ENCODE peak calls at places on chromosomes 1 and 21, in eight cellular contexts. J is hepatocyte, S is mammary epithelial cell, O is PC-3, B is epithelial cell of esophagus, A is H7, G is cardiac fibroblast, U is Peyer's patch. W is an unnamed sample.

GRCh38 chr1:228930479-228930957 is 195.2 kb downstream of the RHOU start:
- DNase-seq in A (no peak), U (no peak), O (no peak), J (peak; percentile 77), G (peak; percentile 62), S (no peak), B (no peak), W (no peak)

GRCh38 chr1:2091611-2092604 is 41.7 kb downstream of the PRKCZ start:
- DNase-seq in O (no peak), S (no peak), U (peak; percentile 89), J (peak; percentile 34), A (peak; percentile 94), G (peak; percentile 22), B (no peak), W (peak; percentile 66)

GRCh38 chr1:228337711-228338520 is 68.7 kb downstream of the TRIM11 start:
- DNase-seq in U (no peak), B (no peak), O (no peak), G (no peak), J (no peak), A (no peak), S (no peak), W (no peak)

GRCh38 chr1:93847811-93848288 is 31.2 kb downstream of the DNTTIP2 start:
- DNase-seq in U (peak; percentile 79), O (peak; percentile 66), B (peak; percentile 68), G (peak; percentile 65), S (peak; percentile 71), J (peak; percentile 77), A (peak; percentile 80), W (peak; percentile 38)

GRCh38 chr1:149844096-149844495 is 55.3 kb upstream of the BOLA1 start:
- DNase-seq in A (no peak), S (peak; percentile 66), O (peak; percentile 84), G (no peak), U (no peak), J (peak; percentile 20), B (peak; percentile 82), W (no peak)

GRCh38 chr1:55703726-55704363 is 488.7 kb upstream of the USP24 start:
- DNase-seq in U (no peak), O (no peak), G (no peak), A (no peak), B (no peak), J (no peak), S (no peak), W (no peak)

GRCh38 chr1:59718064-59718988 is 96.4 kb upstream of the HOOK1 start:
- DNase-seq in G (no peak), S (peak; percentile 23), J (peak; percentile 43), B (peak; percentile 11), A (peak; percentile 13), U (no peak), O (peak; percentile 75), W (no peak)

GRCh38 chr1:40856656-40857302 is 5.4 kb downstream of the CITED4 start:
- DNase-seq in B (no peak), U (no peak), G (no peak), J (no peak), O (no peak), A (no peak), S (no peak), W (no peak)

DNA sequence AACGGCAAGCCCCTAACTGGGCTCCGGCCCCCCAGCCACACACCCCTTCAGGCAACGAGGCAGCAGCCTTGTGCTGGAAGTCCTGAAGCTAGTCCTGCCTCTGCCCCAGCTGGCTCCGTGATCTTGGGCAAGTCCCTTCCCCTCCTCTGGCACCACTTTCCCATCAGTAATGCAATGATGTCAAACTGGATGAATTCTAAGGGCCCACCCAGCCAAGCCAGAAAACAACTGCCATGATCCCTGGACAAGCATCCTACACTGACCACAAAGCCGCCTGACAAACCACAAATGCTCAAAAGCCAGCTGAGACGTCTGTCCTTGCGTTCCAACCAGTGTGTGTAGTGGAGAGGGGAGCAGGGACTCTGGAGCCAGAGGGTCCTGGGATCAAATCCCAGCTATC is 26.8 kb downstream of the IFFO2 start:
- DNase-seq in A (no peak), S (no peak), J (no peak), G (peak; percentile 73), U (no peak), O (no peak), B (no peak), W (no peak)
- H3K4me3 ChIP-seq in A (no peak overlapping the region), S (no peak overlapping the region), J (no peak overlapping the region), G (no peak overlapping the region), U (no peak overlapping the region), O (no peak overlapping the region), B (no peak overlapping the region), W (no peak overlapping the region)

GRCh38 chr1:100390507-100390906 is 38.2 kb downstream of the CDC14A start:
- DNase-seq in B (no peak), O (no peak), J (no peak), S (no peak), U (no peak), A (no peak), G (no peak), W (no peak)
- H3K4me3 ChIP-seq in B (no peak overlapping the region), O (no peak overlapping the region), J (no peak overlapping the region), S (no peak overlapping the region), U (no peak overlapping the region), A (no peak overlapping the region), G (no peak overlapping the region), W (no peak overlapping the region)

GRCh38 chr21:38494254-38494648 is 4.0 kb downstream of the ERG start:
- DNase-seq in S (no peak), J (no peak), O (no peak), G (no peak), A (no peak), B (no peak), U (no peak), W (no peak)
- H3K4me3 ChIP-seq in S (no peak overlapping the region), J (no peak overlapping the region), O (no peak overlapping the region), G (no peak overlapping the region), A (no peak overlapping the region), B (no peak overlapping the region), U (no peak overlapping the region), W (no peak overlapping the region)

DNA sequence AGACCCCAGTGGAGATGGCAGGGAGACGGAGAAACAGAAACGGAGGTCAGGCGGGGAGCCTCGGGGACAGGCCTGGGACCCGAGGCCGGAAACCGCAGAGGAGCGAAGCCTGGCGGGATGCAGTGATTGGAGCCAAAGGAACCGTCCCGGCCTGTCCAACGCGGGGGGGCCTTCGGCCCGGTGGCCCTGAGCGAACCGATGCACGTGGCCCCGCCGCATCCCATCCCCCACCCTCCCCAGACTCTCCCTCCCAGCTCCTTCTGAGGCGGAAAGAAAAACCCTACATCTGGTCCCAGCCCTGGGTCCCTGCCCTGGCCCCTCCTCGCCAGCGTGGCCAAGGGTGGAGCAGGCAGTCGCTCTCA is 1.2 kb upstream of the CRABP2 start:
- DNase-seq in B (no peak), O (peak; percentile 29), G (peak; percentile 68), A (peak; percentile 89), J (peak; percentile 87), S (no peak), U (no peak), W (peak; percentile 16)
- H3K4me3 ChIP-seq in B (peak overlapping the region; percentile 80), O (peak overlapping the region; percentile 71), G (peak overlapping the region; percentile 19), A (peak overlapping the region; percentile 80), J (peak overlapping the region; percentile 51), S (no peak overlapping the region), U (peak overlapping the region; percentile 56), W (peak overlapping the region; percentile 89)

DNA sequence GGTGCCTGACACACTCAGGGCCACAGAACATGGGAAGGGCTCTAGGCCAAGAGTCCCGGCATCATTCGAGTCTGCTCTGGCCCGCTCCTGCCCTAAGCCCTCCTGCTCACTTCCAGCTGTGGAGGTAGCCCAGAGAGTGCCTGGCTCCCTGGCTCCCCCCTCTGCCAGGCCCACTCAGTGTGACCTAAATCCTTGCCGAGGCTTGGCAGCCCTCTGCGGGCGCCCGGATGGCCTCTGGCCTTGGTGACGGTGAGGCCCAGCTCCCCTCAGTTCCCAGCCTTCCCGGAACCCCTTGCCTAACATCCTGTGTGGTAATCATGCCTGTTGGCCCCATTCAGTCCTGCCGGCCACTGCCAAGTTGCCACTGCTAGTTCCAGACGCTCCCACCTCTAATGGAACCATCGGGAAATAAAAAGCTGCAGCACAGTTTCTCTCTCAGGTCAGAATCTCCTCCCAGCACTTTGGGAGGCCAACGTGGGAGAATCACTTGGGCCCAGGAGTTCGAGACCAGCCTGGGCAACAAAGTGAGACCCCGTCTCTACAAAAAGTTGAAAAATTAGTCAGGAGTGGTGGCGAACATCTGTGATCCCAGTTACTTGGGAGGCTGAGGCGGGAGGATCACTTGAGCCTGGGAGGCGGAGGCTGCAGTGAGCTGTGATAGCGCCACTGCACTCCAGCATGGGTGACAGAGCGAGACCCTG is 1.2 kb upstream of the H6PD start:
- DNase-seq in U (peak; percentile 58), J (peak; percentile 63), S (no peak), B (no peak), A (no peak), O (no peak), G (peak; percentile 99), W (no peak)
- H3K4me3 ChIP-seq in U (no peak overlapping the region), J (no peak overlapping the region), S (no peak overlapping the region), B (no peak overlapping the region), A (no peak overlapping the region), O (no peak overlapping the region), G (no peak overlapping the region), W (no peak overlapping the region)

DNA sequence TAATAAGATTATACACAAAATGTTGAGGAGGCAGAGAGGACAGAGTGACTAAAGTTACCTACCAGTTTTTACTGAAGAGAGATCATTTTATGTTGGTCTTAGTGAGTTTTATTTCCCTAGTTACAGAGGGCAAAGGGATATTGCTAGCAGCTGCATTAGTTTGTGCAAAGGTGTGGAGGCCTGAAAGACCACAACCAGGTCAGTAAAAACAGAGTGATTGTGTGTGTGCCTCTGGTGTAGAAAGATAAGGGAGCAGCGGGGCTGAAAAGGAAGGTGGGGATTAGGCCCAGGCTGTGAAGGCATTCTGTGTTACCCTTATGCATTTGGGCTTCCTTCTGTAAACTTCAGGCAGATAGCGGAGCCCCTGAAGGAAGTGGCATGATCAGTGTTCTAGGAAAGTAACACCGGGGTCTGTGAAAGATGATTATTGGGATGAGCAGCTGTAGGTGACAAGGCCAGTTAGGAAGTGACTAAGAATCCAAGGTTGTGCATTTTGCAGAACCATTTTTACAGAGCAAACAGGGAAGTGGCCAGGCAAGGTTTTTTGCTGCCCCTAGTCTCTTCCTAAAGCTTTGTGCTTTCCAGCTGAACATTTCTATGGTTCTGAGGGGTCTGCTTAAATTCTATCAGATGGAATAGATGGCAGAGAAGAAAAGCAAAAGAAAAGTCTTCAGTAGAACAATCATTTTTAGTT is 3.7 kb downstream of the GADD45A start:
- DNase-seq in A (no peak), S (no peak), G (no peak), J (no peak), U (no peak), B (peak; percentile 72), O (peak; percentile 54), W (no peak)
- H3K4me3 ChIP-seq in A (no peak overlapping the region), S (no peak overlapping the region), G (no peak overlapping the region), J (no peak overlapping the region), U (no peak overlapping the region), B (no peak overlapping the region), O (peak overlapping the region; percentile 87), W (no peak overlapping the region)

GRCh38 chr1:218351617-218352438 is 6.7 kb downstream of the TGFB2 start:
- DNase-seq in J (no peak), S (peak; percentile 21), O (peak; percentile 49), G (peak; percentile 81), A (peak; percentile 72), U (no peak), B (peak; percentile 26), W (no peak)
- H3K4me3 ChIP-seq in J (peak overlapping the region; percentile 16), S (peak overlapping the region; percentile 37), O (peak overlapping the region; percentile 78), G (peak overlapping the region; percentile 25), A (no peak overlapping the region), U (peak overlapping the region; percentile 12), B (no peak overlapping the region), W (peak overlapping the region; percentile 40)